ENCODE peak calls at places on chromosomes 11 and 22, in five cellular contexts. One of them, this sample, is unnamed.

GRCh38 chr11:23903044-23903704 is 593.7 kb upstream of the LUZP2 start:
- DNase-seq in dorsolateral prefrontal cortex: no peak
- DNase-seq in left ventricle myocardium inferior: no peak
- DNase-seq in AG04450: peak
- DNase-seq in lower lobe of right lung: no peak
- DNase-seq in this sample: no peak

GRCh38 chr22:37726240-37726887 is 29.5 kb downstream of the TRIOBP start:
- DNase-seq in dorsolateral prefrontal cortex: no peak
- DNase-seq in left ventricle myocardium inferior: no peak
- DNase-seq in AG04450: no peak
- DNase-seq in lower lobe of right lung: no peak
- DNase-seq in this sample: no peak

GRCh38 chr11:47391711-47392432 is 13.5 kb upstream of the SPI1 start:
- DNase-seq in dorsolateral prefrontal cortex: no peak
- DNase-seq in left ventricle myocardium inferior: no peak
- DNase-seq in AG04450: no peak
- DNase-seq in lower lobe of right lung: peak
- DNase-seq in this sample: no peak

GRCh38 chr22:24146190-24146616 is 35.1 kb upstream of the SUSD2 start:
- DNase-seq in dorsolateral prefrontal cortex: no peak
- DNase-seq in left ventricle myocardium inferior: no peak
- DNase-seq in AG04450: peak
- DNase-seq in lower lobe of right lung: peak
- DNase-seq in this sample: no peak

GRCh38 chr22:42909363-42910058 is 52.4 kb upstream of the ARFGAP3 start:
- DNase-seq in dorsolateral prefrontal cortex: no peak
- DNase-seq in left ventricle myocardium inferior: no peak
- DNase-seq in AG04450: no peak
- DNase-seq in lower lobe of right lung: peak
- DNase-seq in this sample: no peak

GRCh38 chr11:12274558-12275197 is 102.7 kb upstream of the PARVA start:
- DNase-seq in dorsolateral prefrontal cortex: no peak
- DNase-seq in left ventricle myocardium inferior: no peak
- DNase-seq in AG04450: no peak
- DNase-seq in lower lobe of right lung: no peak
- DNase-seq in this sample: no peak

GRCh38 chr11:15146271-15147003 is 31.7 kb downstream of the INSC start:
- DNase-seq in dorsolateral prefrontal cortex: no peak
- DNase-seq in left ventricle myocardium inferior: no peak
- DNase-seq in AG04450: no peak
- DNase-seq in lower lobe of right lung: no peak
- DNase-seq in this sample: no peak

GRCh38 chr11:106101797-106102196 is 24.3 kb downstream of the AASDHPPT start:
- DNase-seq in dorsolateral prefrontal cortex: no peak
- DNase-seq in left ventricle myocardium inferior: no peak
- DNase-seq in AG04450: no peak
- DNase-seq in lower lobe of right lung: no peak
- DNase-seq in this sample: no peak

GRCh38 chr11:44363116-44363515 is 53.2 kb upstream of the ALX4 start:
- DNase-seq in dorsolateral prefrontal cortex: no peak
- DNase-seq in left ventricle myocardium inferior: no peak
- DNase-seq in AG04450: no peak
- DNase-seq in lower lobe of right lung: no peak
- DNase-seq in this sample: no peak

GRCh38 chr11:68843703-68844312 is 2.1 kb upstream of the CPT1A start:
- DNase-seq in dorsolateral prefrontal cortex: no peak
- DNase-seq in left ventricle myocardium inferior: peak
- DNase-seq in AG04450: no peak
- DNase-seq in lower lobe of right lung: peak
- DNase-seq in this sample: peak

GRCh38 chr11:44627911-44628729 is 62.7 kb downstream of the CD82 start:
- DNase-seq in dorsolateral prefrontal cortex: peak
- DNase-seq in left ventricle myocardium inferior: peak
- DNase-seq in AG04450: no peak
- DNase-seq in lower lobe of right lung: peak
- DNase-seq in this sample: peak

GRCh38 chr11:43789700-43790443 is 90.8 kb upstream of the ALKBH3 start:
- DNase-seq in dorsolateral prefrontal cortex: no peak
- DNase-seq in left ventricle myocardium inferior: no peak
- DNase-seq in AG04450: no peak
- DNase-seq in lower lobe of right lung: no peak
- DNase-seq in this sample: no peak

GRCh38 chr11:65616575-65617001 is 1.0 kb downstream of the PCNX3 start:
- DNase-seq in dorsolateral prefrontal cortex: no peak
- DNase-seq in left ventricle myocardium inferior: no peak
- DNase-seq in AG04450: no peak
- DNase-seq in lower lobe of right lung: no peak
- DNase-seq in this sample: no peak

GRCh38 chr22:42684462-42685195 is 35.4 kb upstream of the CYB5R3 start:
- DNase-seq in dorsolateral prefrontal cortex: no peak
- DNase-seq in left ventricle myocardium inferior: no peak
- DNase-seq in AG04450: no peak
- DNase-seq in lower lobe of right lung: no peak
- DNase-seq in this sample: no peak

GRCh38 chr11:27445625-27446024 is 27.0 kb downstream of the LGR4 start:
- DNase-seq in dorsolateral prefrontal cortex: no peak
- DNase-seq in left ventricle myocardium inferior: no peak
- DNase-seq in AG04450: no peak
- DNase-seq in lower lobe of right lung: no peak
- DNase-seq in this sample: no peak

GRCh38 chr11:64523456-64524187 is 67.4 kb upstream of the SLC22A12 start:
- DNase-seq in dorsolateral prefrontal cortex: peak
- DNase-seq in left ventricle myocardium inferior: no peak
- DNase-seq in AG04450: no peak
- DNase-seq in lower lobe of right lung: no peak
- DNase-seq in this sample: no peak

GRCh38 chr11:57641426-57641825 is 8.3 kb downstream of the YPEL4 start:
- DNase-seq in dorsolateral prefrontal cortex: no peak
- DNase-seq in left ventricle myocardium inferior: no peak
- DNase-seq in AG04450: peak
- DNase-seq in lower lobe of right lung: no peak
- DNase-seq in this sample: no peak

GRCh38 chr11:57571631-57572030 is 4.2 kb upstream of the UBE2L6 start:
- DNase-seq in dorsolateral prefrontal cortex: no peak
- DNase-seq in left ventricle myocardium inferior: no peak
- DNase-seq in AG04450: no peak
- DNase-seq in lower lobe of right lung: no peak
- DNase-seq in this sample: no peak

GRCh38 chr11:44286268-44286880 is 23.6 kb downstream of the ALX4 start:
- DNase-seq in dorsolateral prefrontal cortex: no peak
- DNase-seq in left ventricle myocardium inferior: no peak
- DNase-seq in AG04450: no peak
- DNase-seq in lower lobe of right lung: peak
- DNase-seq in this sample: no peak

GRCh38 chr11:130817608-130817944 is 98.7 kb downstream of the SNX19 start:
- DNase-seq in dorsolateral prefrontal cortex: no peak
- DNase-seq in left ventricle myocardium inferior: no peak
- DNase-seq in AG04450: peak
- DNase-seq in lower lobe of right lung: no peak
- DNase-seq in this sample: no peak

GRCh38 chr11:62958547-62959071 is 26.2 kb downstream of the SLC22A6 start:
- DNase-seq in dorsolateral prefrontal cortex: no peak
- DNase-seq in left ventricle myocardium inferior: peak
- DNase-seq in AG04450: peak
- DNase-seq in lower lobe of right lung: no peak
- DNase-seq in this sample: no peak

GRCh38 chr11:36460220-36460619 is 49.9 kb downstream of the TRAF6 start:
- DNase-seq in dorsolateral prefrontal cortex: no peak
- DNase-seq in left ventricle myocardium inferior: no peak
- DNase-seq in AG04450: no peak
- DNase-seq in lower lobe of right lung: no peak
- DNase-seq in this sample: no peak

GRCh38 chr11:123616505-123617198 is 37.8 kb downstream of the SCN3B start:
- DNase-seq in dorsolateral prefrontal cortex: peak
- DNase-seq in left ventricle myocardium inferior: peak
- DNase-seq in AG04450: peak
- DNase-seq in lower lobe of right lung: no peak
- DNase-seq in this sample: no peak

GRCh38 chr11:31798057-31799035 is 12.8 kb downstream of the PAX6 start:
- DNase-seq in dorsolateral prefrontal cortex: peak
- DNase-seq in left ventricle myocardium inferior: no peak
- DNase-seq in AG04450: no peak
- DNase-seq in lower lobe of right lung: no peak
- DNase-seq in this sample: no peak

GRCh38 chr11:36333468-36333867 is 37.4 kb downstream of the PRR5L start:
- DNase-seq in dorsolateral prefrontal cortex: no peak
- DNase-seq in left ventricle myocardium inferior: no peak
- DNase-seq in AG04450: no peak
- DNase-seq in lower lobe of right lung: no peak
- DNase-seq in this sample: no peak

GRCh38 chr11:126345759-126346585 is 9.5 kb upstream of the ST3GAL4 start:
- DNase-seq in dorsolateral prefrontal cortex: no peak
- DNase-seq in left ventricle myocardium inferior: no peak
- DNase-seq in AG04450: no peak
- DNase-seq in lower lobe of right lung: no peak
- DNase-seq in this sample: no peak

GRCh38 chr22:32395107-32395506 is 16.9 kb downstream of the RTCB start:
- DNase-seq in dorsolateral prefrontal cortex: no peak
- DNase-seq in left ventricle myocardium inferior: no peak
- DNase-seq in AG04450: no peak
- DNase-seq in lower lobe of right lung: no peak
- DNase-seq in this sample: no peak

GRCh38 chr11:7675640-7676039 is 2.3 kb upstream of the CYB5R2 start:
- DNase-seq in dorsolateral prefrontal cortex: no peak
- DNase-seq in left ventricle myocardium inferior: no peak
- DNase-seq in AG04450: no peak
- DNase-seq in lower lobe of right lung: no peak
- DNase-seq in this sample: no peak

GRCh38 chr11:109739374-109739773 is 317.4 kb downstream of the C11orf87 start:
- DNase-seq in dorsolateral prefrontal cortex: no peak
- DNase-seq in left ventricle myocardium inferior: no peak
- DNase-seq in AG04450: no peak
- DNase-seq in lower lobe of right lung: no peak
- DNase-seq in this sample: no peak

GRCh38 chr11:20158597-20159257 is 1.5 kb downstream of the DBX1 start:
- DNase-seq in dorsolateral prefrontal cortex: no peak
- DNase-seq in left ventricle myocardium inferior: peak
- DNase-seq in AG04450: peak
- DNase-seq in lower lobe of right lung: peak
- DNase-seq in this sample: peak

GRCh38 chr11:19889531-19889930 is 176.9 kb downstream of the NAV2 start:
- DNase-seq in dorsolateral prefrontal cortex: no peak
- DNase-seq in left ventricle myocardium inferior: no peak
- DNase-seq in AG04450: no peak
- DNase-seq in lower lobe of right lung: no peak
- DNase-seq in this sample: no peak

DNA sequence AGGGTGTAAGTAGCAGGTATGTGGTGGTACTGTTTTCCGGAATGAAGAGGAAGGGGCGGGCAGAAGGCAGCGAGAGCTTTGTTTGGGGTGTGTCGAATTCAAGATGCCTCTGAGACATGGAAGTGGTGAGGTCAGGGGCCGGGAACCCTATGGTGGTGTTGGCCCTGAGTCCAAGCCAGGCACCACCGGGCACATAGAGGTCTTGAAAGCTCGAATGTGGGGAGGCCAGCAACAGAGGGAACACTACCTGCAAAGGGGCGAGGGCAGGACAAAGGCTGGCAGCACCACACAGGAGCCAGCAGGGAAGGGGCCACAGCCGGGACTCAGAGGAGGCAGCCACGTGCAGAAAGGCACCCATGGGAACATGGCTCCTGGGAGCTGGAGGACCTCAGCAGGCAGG is 57.8 kb downstream of the CDKN1C start:
- DNase-seq in dorsolateral prefrontal cortex: no peak
- DNase-seq in left ventricle myocardium inferior: peak
- DNase-seq in AG04450: no peak
- DNase-seq in lower lobe of right lung: peak
- DNase-seq in this sample: no peak
- H3K27ac ChIP-seq in dorsolateral prefrontal cortex: no peak
- H3K27ac ChIP-seq in left ventricle myocardium inferior: peak
- H3K27ac ChIP-seq in AG04450: no peak
- H3K27ac ChIP-seq in lower lobe of right lung: no peak
- H3K27ac ChIP-seq in this sample: no peak

DNA sequence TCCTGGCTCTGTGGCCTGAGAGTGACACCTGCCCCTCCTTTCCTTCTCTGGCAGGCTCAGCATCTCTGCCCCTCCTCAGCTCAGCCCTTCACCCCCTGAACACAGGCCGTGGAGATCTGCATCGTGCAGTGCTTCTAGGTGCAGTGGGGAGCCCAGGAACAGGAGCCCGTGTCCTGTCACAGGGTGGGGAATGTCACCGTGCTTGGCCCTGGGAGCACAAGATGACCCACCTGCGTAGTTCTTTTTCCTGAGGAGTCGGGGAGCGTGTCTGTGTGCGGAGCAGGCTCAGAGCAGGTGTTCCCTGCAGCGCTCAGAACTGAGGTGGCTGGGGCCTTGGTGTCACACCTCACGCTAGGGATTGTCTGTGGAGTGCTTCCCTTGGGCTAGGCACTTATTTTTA is 10.6 kb downstream of the TBC1D22A start:
- DNase-seq in dorsolateral prefrontal cortex: no peak
- DNase-seq in left ventricle myocardium inferior: no peak
- DNase-seq in AG04450: no peak
- DNase-seq in lower lobe of right lung: no peak
- DNase-seq in this sample: no peak
- H3K27ac ChIP-seq in dorsolateral prefrontal cortex: peak
- H3K27ac ChIP-seq in left ventricle myocardium inferior: peak
- H3K27ac ChIP-seq in AG04450: no peak
- H3K27ac ChIP-seq in lower lobe of right lung: peak
- H3K27ac ChIP-seq in this sample: peak

GRCh38 chr11:73320786-73321325 is 12.8 kb downstream of the ARHGEF17 start:
- DNase-seq in dorsolateral prefrontal cortex: no peak
- DNase-seq in left ventricle myocardium inferior: no peak
- DNase-seq in AG04450: no peak
- DNase-seq in lower lobe of right lung: no peak
- DNase-seq in this sample: no peak
- H3K27ac ChIP-seq in dorsolateral prefrontal cortex: peak
- H3K27ac ChIP-seq in left ventricle myocardium inferior: peak
- H3K27ac ChIP-seq in AG04450: peak
- H3K27ac ChIP-seq in lower lobe of right lung: peak
- H3K27ac ChIP-seq in this sample: no peak

DNA sequence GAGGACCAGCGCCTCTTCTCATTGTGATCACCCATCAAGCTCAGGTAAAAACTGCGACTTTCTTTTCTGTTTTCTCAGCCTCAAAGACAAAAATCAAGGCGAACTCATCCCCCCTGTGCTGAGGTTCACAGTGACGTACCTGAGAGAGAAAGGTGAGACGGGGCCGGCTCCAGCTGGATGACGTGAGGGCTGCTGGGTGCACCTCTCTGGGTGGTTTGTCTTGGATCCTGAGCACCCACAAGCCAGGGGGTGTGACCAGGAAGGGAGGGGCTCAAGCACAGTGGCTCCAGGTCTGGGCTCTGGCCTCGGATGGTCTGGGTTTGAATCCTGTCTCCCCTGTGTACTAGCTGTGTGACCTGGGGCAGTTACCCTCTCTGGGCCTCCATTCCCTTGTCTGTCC is 92.8 kb downstream of the ARHGAP8 start:
- DNase-seq in dorsolateral prefrontal cortex: no peak
- DNase-seq in left ventricle myocardium inferior: no peak
- DNase-seq in AG04450: no peak
- DNase-seq in lower lobe of right lung: no peak
- DNase-seq in this sample: no peak
- H3K27ac ChIP-seq in dorsolateral prefrontal cortex: no peak
- H3K27ac ChIP-seq in left ventricle myocardium inferior: no peak
- H3K27ac ChIP-seq in AG04450: no peak
- H3K27ac ChIP-seq in lower lobe of right lung: no peak
- H3K27ac ChIP-seq in this sample: no peak

GRCh38 chr11:124769804-124770774 is 8.0 kb upstream of the ESAM start:
- DNase-seq in dorsolateral prefrontal cortex: no peak
- DNase-seq in left ventricle myocardium inferior: no peak
- DNase-seq in AG04450: no peak
- DNase-seq in lower lobe of right lung: no peak
- DNase-seq in this sample: no peak
- H3K27ac ChIP-seq in dorsolateral prefrontal cortex: no peak
- H3K27ac ChIP-seq in left ventricle myocardium inferior: no peak
- H3K27ac ChIP-seq in AG04450: no peak
- H3K27ac ChIP-seq in lower lobe of right lung: no peak
- H3K27ac ChIP-seq in this sample: no peak